ENCODE peak calls at places on chromosomes 12 and 14, in eight cellular contexts. L is upper lobe of right lung, Z is heart right ventricle, O is PC-9, G is kidney, M is PC-3, J is cardiac muscle cell, Q is tibial nerve. X is an unnamed sample.

GRCh38 chr12:1914116-1914911 is 4.1 kb downstream of the CACNA2D4 start:
- DNase-seq in L (no peak), Z (no peak), O (no peak), G (no peak), M (no peak), J (no peak), Q (no peak), X (no peak)

GRCh38 chr12:68042212-68042699 is 53.0 kb downstream of the IFNG-AS1 start:
- DNase-seq in L (no peak), Z (no peak), O (no peak), G (no peak), M (no peak), J (peak; percentile 1), Q (no peak), X (no peak)

GRCh38 chr12:106345739-106346138 is 11.8 kb upstream of the POLR3B start:
- DNase-seq in L (no peak), Z (no peak), O (peak; percentile 40), G (no peak), M (peak; percentile 76), J (peak; percentile 64), Q (no peak), X (no peak)

GRCh38 chr14:103023881-103024473 is 33.4 kb downstream of the CDC42BPB start:
- DNase-seq in L (no peak), Z (no peak), O (no peak), G (no peak), M (peak; percentile 51), J (peak; percentile 68), Q (no peak), X (no peak)

GRCh38 chr14:85531594-85532391 is 1.8 kb downstream of the FLRT2 start:
- DNase-seq in L (peak; percentile 74), Z (peak; percentile 48), O (no peak), G (peak; percentile 90), M (no peak), J (peak; percentile 90), Q (peak; percentile 65), X (no peak)

GRCh38 chr12:101045486-101046474 is 164.3 kb downstream of the SLC5A8 start:
- DNase-seq in L (no peak), Z (no peak), O (no peak), G (no peak), M (no peak), J (peak; percentile 75), Q (no peak), X (no peak)

GRCh38 chr14:88618476-88618875 is 55.6 kb downstream of the ZC3H14 start:
- DNase-seq in L (no peak), Z (no peak), O (no peak), G (no peak), M (no peak), J (no peak), Q (no peak), X (no peak)

GRCh38 chr14:61761557-61761956 is 663 bp upstream of the SNAPC1 start:
- DNase-seq in L (no peak), Z (no peak), O (no peak), G (no peak), M (no peak), J (no peak), Q (no peak), X (no peak)

GRCh38 chr12:48811454-48812090 is 6.7 kb upstream of the CACNB3 start:
- DNase-seq in L (no peak), Z (no peak), O (no peak), G (no peak), M (no peak), J (no peak), Q (no peak), X (no peak)

GRCh38 chr12:94362653-94363052 is 97.0 kb downstream of the CEP83 start:
- DNase-seq in L (no peak), Z (no peak), O (no peak), G (no peak), M (no peak), J (no peak), Q (no peak), X (no peak)

GRCh38 chr12:46145881-46146280 is 123.0 kb downstream of the SLC38A1 start:
- DNase-seq in L (no peak), Z (no peak), O (no peak), G (no peak), M (no peak), J (no peak), Q (no peak), X (no peak)

GRCh38 chr12:74337951-74338350 is 199.7 kb upstream of the ATXN7L3B start:
- DNase-seq in L (no peak), Z (no peak), O (peak; percentile 47), G (no peak), M (peak; percentile 89), J (peak; percentile 23), Q (no peak), X (no peak)

GRCh38 chr14:94317259-94317658 is 5.9 kb downstream of the SERPINA6 start:
- DNase-seq in L (no peak), Z (no peak), O (no peak), G (no peak), M (no peak), J (peak; percentile 53), Q (no peak), X (no peak)

GRCh38 chr14:90726656-90727055 is 89.6 kb downstream of the TTC7B start:
- DNase-seq in L (no peak), Z (no peak), O (peak; percentile 57), G (no peak), M (peak; percentile 73), J (peak; percentile 41), Q (peak; percentile 54), X (no peak)

GRCh38 chr14:53331247-53331646 is 178.1 kb upstream of the DDHD1 start:
- DNase-seq in L (no peak), Z (no peak), O (no peak), G (no peak), M (peak; percentile 91), J (peak; percentile 8), Q (no peak), X (no peak)

GRCh38 chr12:100799770-100800169 is 5.2 kb downstream of the ANO4 start:
- DNase-seq in L (no peak), Z (no peak), O (no peak), G (no peak), M (peak; percentile 27), J (no peak), Q (no peak), X (no peak)

GRCh38 chr14:34355584-34356266 is 106.3 kb downstream of the SPTSSA start:
- DNase-seq in L (no peak), Z (no peak), O (peak; percentile 47), G (no peak), M (peak; percentile 82), J (peak; percentile 94), Q (no peak), X (no peak)

GRCh38 chr14:104036250-104036649 is 49.2 kb upstream of the ASPG start:
- DNase-seq in L (no peak), Z (no peak), O (no peak), G (no peak), M (no peak), J (no peak), Q (no peak), X (no peak)

GRCh38 chr12:3276226-3276625 is 199.0 kb downstream of the TSPAN9 start:
- DNase-seq in L (no peak), Z (no peak), O (no peak), G (no peak), M (no peak), J (no peak), Q (no peak), X (no peak)
- H3K4me1 ChIP-seq in L (no peaks in the 10 kb centered on the region), Z (peaks cover 98% of the 10 kb centered on the region), O (peaks cover 14% of the 10 kb centered on the region), G (peaks cover 13% of the 10 kb centered on the region), M (peaks cover 13% of the 10 kb centered on the region), J (peaks cover under 1% of the 10 kb centered on the region), Q (peaks cover 25% of the 10 kb centered on the region), X (peaks cover 14% of the 10 kb centered on the region)

DNA sequence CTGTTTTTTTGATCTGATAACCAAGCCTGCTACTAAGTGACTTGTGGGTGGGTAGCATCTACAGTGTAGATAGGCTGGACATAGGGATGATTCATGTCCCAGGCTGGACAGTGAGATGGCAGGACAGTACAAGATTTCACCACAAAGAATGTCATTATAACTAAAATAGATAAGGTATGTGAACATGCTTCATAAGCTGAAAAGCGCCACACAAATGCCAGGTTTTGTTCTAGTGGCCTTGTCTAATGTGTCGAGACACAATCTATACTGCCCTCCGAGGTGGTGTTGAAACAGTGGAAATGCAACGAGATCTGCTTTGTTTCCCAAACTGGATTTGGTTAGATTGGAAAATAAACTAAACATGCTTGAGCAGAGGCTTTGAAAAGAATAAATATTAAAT is 4.4 kb downstream of the LGALS3 start:
- DNase-seq in L (no peak), Z (no peak), O (no peak), G (no peak), M (no peak), J (peak; percentile 64), Q (no peak), X (no peak)
- TF ChIP-seq CTCF in L (peak; percentile 25), Z (peak; percentile 26), O (peak; percentile 49), G (peak; percentile 21), M (no peak), J (peak; percentile 39), Q (peak; percentile 54), X (peak; percentile 15)

GRCh38 chr12:27552235-27552634 is 28.2 kb downstream of the PPFIBP1 start:
- DNase-seq in L (no peak), Z (no peak), O (no peak), G (no peak), M (no peak), J (no peak), Q (no peak), X (no peak)

GRCh38 chr12:27552886-27553560 is 29.0 kb downstream of the PPFIBP1 start:
- DNase-seq in L (no peak), Z (no peak), O (no peak), G (no peak), M (no peak), J (no peak), Q (no peak), X (no peak)

GRCh38 chr12:27549801-27550652 is 26.0 kb downstream of the PPFIBP1 start:
- DNase-seq in L (peak; percentile 75), Z (peak; percentile 79), O (peak; percentile 95), G (peak; percentile 84), M (peak; percentile 99), J (peak; percentile 98), Q (peak; percentile 76), X (peak; percentile 68)

GRCh38 chr12:27550653-27550975 is 26.6 kb downstream of the PPFIBP1 start:
- DNase-seq in L (no peak), Z (no peak), O (no peak), G (no peak), M (no peak), J (peak; percentile 50), Q (no peak), X (no peak)

DNA sequence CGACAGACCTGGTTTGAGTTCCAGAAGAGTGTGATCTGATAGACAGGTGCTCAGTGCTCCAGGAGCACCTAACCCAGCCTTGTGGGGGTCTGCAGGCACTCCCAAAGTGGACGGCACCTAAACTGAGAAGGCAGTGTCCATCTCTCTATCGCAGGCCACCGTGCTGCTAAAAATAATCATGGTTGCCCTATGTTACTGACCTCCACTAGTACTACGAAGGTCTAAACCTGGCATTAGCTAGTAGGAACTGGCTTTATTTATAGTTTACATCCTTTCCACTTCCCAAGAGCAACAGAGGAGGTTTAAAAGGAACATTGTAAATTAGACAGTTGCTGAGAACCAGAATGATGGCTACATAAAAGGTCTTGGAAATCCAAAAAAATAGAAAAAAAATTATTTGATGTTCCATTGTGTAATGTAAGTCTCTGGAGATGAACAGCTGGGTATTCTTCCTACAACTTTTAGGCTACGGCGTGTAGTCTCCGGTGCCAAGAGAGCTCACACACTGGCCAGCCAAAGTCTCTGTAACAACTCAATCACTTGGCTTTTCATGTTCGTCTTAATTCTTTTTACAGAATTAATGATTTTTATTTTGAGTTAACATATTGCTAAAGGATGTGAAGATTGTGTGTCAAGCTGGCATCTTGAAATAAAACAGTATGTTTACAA is 27.3 kb downstream of the PPFIBP1 start:
- DNase-seq in L (no peak), Z (no peak), O (no peak), G (no peak), M (no peak), J (no peak), Q (no peak), X (no peak)
- H3K4me1 ChIP-seq in L (peaks cover 47% of the 10 kb centered on the region), Z (peaks cover 100% of the 10 kb centered on the region), O (peaks cover 38% of the 10 kb centered on the region), G (peaks cover 39% of the 10 kb centered on the region), M (peaks cover 38% of the 10 kb centered on the region), J (peaks cover 8% of the 10 kb centered on the region), Q (peaks cover 93% of the 10 kb centered on the region), X (peaks cover 60% of the 10 kb centered on the region)

GRCh38 chr14:25908707-25909106 is 689.1 kb downstream of the NOVA1 start:
- DNase-seq in L (no peak), Z (no peak), O (no peak), G (no peak), M (no peak), J (no peak), Q (no peak), X (no peak)
- TF ChIP-seq CTCF in L (no peak), Z (no peak), O (no peak), G (no peak), M (no peak), J (no peak), Q (no peak), X (no peak)